ENCODE peak calls at places on chromosome 1, in eight cellular contexts. One of them, this sample, is unnamed. For H3K4me1 and H3K27me3, the result is how much of the 10 kb centered on the place peaks cover.

GRCh38 chr1:94863919-94864318 is 43.8 kb downstream of the SLC44A3 start:
- DNase-seq in fibroblast of lung: peak
- DNase-seq in naive thymus-derived CD4-positive, alpha-beta T cell: no peak
- DNase-seq in spleen: no peak
- DNase-seq in CD8-positive, alpha-beta memory T cell: no peak
- DNase-seq in neural progenitor cell: no peak
- DNase-seq in tibial artery: peak
- DNase-seq in mesendoderm: peak
- DNase-seq in this sample: no peak

GRCh38 chr1:182575540-182576149 is 13.4 kb downstream of the RNASEL start:
- DNase-seq in neural progenitor cell: no peak
- DNase-seq in mesendoderm: no peak
- DNase-seq in fibroblast of lung: peak
- DNase-seq in CD8-positive, alpha-beta memory T cell: no peak
- DNase-seq in tibial artery: no peak
- DNase-seq in spleen: no peak
- DNase-seq in naive thymus-derived CD4-positive, alpha-beta T cell: no peak
- DNase-seq in this sample: no peak

GRCh38 chr1:101284021-101284420 is 47.2 kb downstream of the S1PR1 start:
- DNase-seq in neural progenitor cell: peak
- DNase-seq in tibial artery: no peak
- DNase-seq in spleen: no peak
- DNase-seq in CD8-positive, alpha-beta memory T cell: peak
- DNase-seq in fibroblast of lung: no peak
- DNase-seq in mesendoderm: no peak
- DNase-seq in naive thymus-derived CD4-positive, alpha-beta T cell: no peak
- DNase-seq in this sample: no peak

GRCh38 chr1:77316006-77316405 is 34.2 kb downstream of the AK5 start:
- DNase-seq in mesendoderm: peak
- DNase-seq in neural progenitor cell: no peak
- DNase-seq in naive thymus-derived CD4-positive, alpha-beta T cell: no peak
- DNase-seq in spleen: no peak
- DNase-seq in tibial artery: no peak
- DNase-seq in CD8-positive, alpha-beta memory T cell: no peak
- DNase-seq in fibroblast of lung: peak
- DNase-seq in this sample: no peak

GRCh38 chr1:159996653-159997052 is 35.1 kb downstream of the PIGM start:
- DNase-seq in neural progenitor cell: no peak
- DNase-seq in spleen: no peak
- DNase-seq in tibial artery: no peak
- DNase-seq in CD8-positive, alpha-beta memory T cell: no peak
- DNase-seq in fibroblast of lung: peak
- DNase-seq in mesendoderm: peak
- DNase-seq in naive thymus-derived CD4-positive, alpha-beta T cell: no peak
- DNase-seq in this sample: no peak

GRCh38 chr1:220732621-220733020 is 15.5 kb upstream of the MTARC2 start:
- DNase-seq in CD8-positive, alpha-beta memory T cell: no peak
- DNase-seq in mesendoderm: peak
- DNase-seq in naive thymus-derived CD4-positive, alpha-beta T cell: no peak
- DNase-seq in spleen: no peak
- DNase-seq in tibial artery: no peak
- DNase-seq in neural progenitor cell: no peak
- DNase-seq in fibroblast of lung: no peak
- DNase-seq in this sample: no peak

GRCh38 chr1:235369802-235370201 is 2.6 kb downstream of the TBCE start:
- DNase-seq in fibroblast of lung: no peak
- DNase-seq in CD8-positive, alpha-beta memory T cell: no peak
- DNase-seq in spleen: no peak
- DNase-seq in neural progenitor cell: no peak
- DNase-seq in naive thymus-derived CD4-positive, alpha-beta T cell: no peak
- DNase-seq in mesendoderm: no peak
- DNase-seq in tibial artery: no peak
- DNase-seq in this sample: no peak

GRCh38 chr1:8525291-8526275 is 207.7 kb downstream of the SLC45A1 start:
- DNase-seq in fibroblast of lung: peak
- DNase-seq in tibial artery: peak
- DNase-seq in neural progenitor cell: peak
- DNase-seq in mesendoderm: peak
- DNase-seq in spleen: peak
- DNase-seq in naive thymus-derived CD4-positive, alpha-beta T cell: peak
- DNase-seq in CD8-positive, alpha-beta memory T cell: peak
- DNase-seq in this sample: peak

GRCh38 chr1:183081402-183082110 is 58.3 kb downstream of the LAMC1 start:
- DNase-seq in mesendoderm: no peak
- DNase-seq in fibroblast of lung: no peak
- DNase-seq in spleen: no peak
- DNase-seq in tibial artery: no peak
- DNase-seq in neural progenitor cell: no peak
- DNase-seq in naive thymus-derived CD4-positive, alpha-beta T cell: no peak
- DNase-seq in CD8-positive, alpha-beta memory T cell: no peak
- DNase-seq in this sample: no peak

GRCh38 chr1:9905010-9905409 is 5.1 kb downstream of the CTNNBIP1 start:
- DNase-seq in spleen: no peak
- DNase-seq in mesendoderm: no peak
- DNase-seq in naive thymus-derived CD4-positive, alpha-beta T cell: no peak
- DNase-seq in fibroblast of lung: no peak
- DNase-seq in neural progenitor cell: no peak
- DNase-seq in tibial artery: no peak
- DNase-seq in CD8-positive, alpha-beta memory T cell: no peak
- DNase-seq in this sample: no peak

GRCh38 chr1:93979718-93980319 is 70.6 kb upstream of the GCLM start:
- DNase-seq in fibroblast of lung: peak
- DNase-seq in neural progenitor cell: no peak
- DNase-seq in spleen: no peak
- DNase-seq in tibial artery: peak
- DNase-seq in CD8-positive, alpha-beta memory T cell: no peak
- DNase-seq in naive thymus-derived CD4-positive, alpha-beta T cell: no peak
- DNase-seq in mesendoderm: no peak
- DNase-seq in this sample: no peak

GRCh38 chr1:222369991-222370910 is 177.7 kb downstream of the HHIPL2 start:
- DNase-seq in naive thymus-derived CD4-positive, alpha-beta T cell: no peak
- DNase-seq in neural progenitor cell: no peak
- DNase-seq in tibial artery: no peak
- DNase-seq in spleen: no peak
- DNase-seq in mesendoderm: peak
- DNase-seq in CD8-positive, alpha-beta memory T cell: no peak
- DNase-seq in fibroblast of lung: peak
- DNase-seq in this sample: no peak

GRCh38 chr1:230581446-230582079 is 60.7 kb upstream of the COG2 start:
- DNase-seq in neural progenitor cell: peak
- DNase-seq in naive thymus-derived CD4-positive, alpha-beta T cell: no peak
- DNase-seq in tibial artery: no peak
- DNase-seq in spleen: no peak
- DNase-seq in CD8-positive, alpha-beta memory T cell: no peak
- DNase-seq in fibroblast of lung: no peak
- DNase-seq in mesendoderm: peak
- DNase-seq in this sample: no peak

GRCh38 chr1:171266930-171267329 is 18.6 kb downstream of the FMO1 start:
- DNase-seq in tibial artery: no peak
- DNase-seq in neural progenitor cell: no peak
- DNase-seq in spleen: no peak
- DNase-seq in CD8-positive, alpha-beta memory T cell: no peak
- DNase-seq in naive thymus-derived CD4-positive, alpha-beta T cell: no peak
- DNase-seq in fibroblast of lung: no peak
- DNase-seq in mesendoderm: peak
- DNase-seq in this sample: no peak

GRCh38 chr1:161038523-161039153 is at the start of gene TSTD1:
- DNase-seq in fibroblast of lung: no peak
- DNase-seq in naive thymus-derived CD4-positive, alpha-beta T cell: peak
- DNase-seq in mesendoderm: peak
- DNase-seq in neural progenitor cell: peak
- DNase-seq in tibial artery: no peak
- DNase-seq in spleen: peak
- DNase-seq in CD8-positive, alpha-beta memory T cell: peak
- DNase-seq in this sample: peak

GRCh38 chr1:63729227-63729620 is 44.6 kb upstream of the ROR1 start:
- DNase-seq in CD8-positive, alpha-beta memory T cell: no peak
- DNase-seq in tibial artery: no peak
- DNase-seq in neural progenitor cell: no peak
- DNase-seq in fibroblast of lung: no peak
- DNase-seq in mesendoderm: no peak
- DNase-seq in spleen: no peak
- DNase-seq in naive thymus-derived CD4-positive, alpha-beta T cell: no peak
- DNase-seq in this sample: no peak
- H3K27ac ChIP-seq in CD8-positive, alpha-beta memory T cell: no peak
- H3K27ac ChIP-seq in tibial artery: no peak
- H3K27ac ChIP-seq in neural progenitor cell: no peak
- H3K27ac ChIP-seq in fibroblast of lung: no peak
- H3K27ac ChIP-seq in mesendoderm: no peak
- H3K27ac ChIP-seq in spleen: no peak
- H3K27ac ChIP-seq in naive thymus-derived CD4-positive, alpha-beta T cell: no peak
- H3K27ac ChIP-seq in this sample: no peak

GRCh38 chr1:201748331-201748730 is 80.6 kb upstream of the IPO9 start:
- DNase-seq in neural progenitor cell: peak
- DNase-seq in CD8-positive, alpha-beta memory T cell: no peak
- DNase-seq in tibial artery: no peak
- DNase-seq in fibroblast of lung: peak
- DNase-seq in naive thymus-derived CD4-positive, alpha-beta T cell: no peak
- DNase-seq in mesendoderm: peak
- DNase-seq in spleen: no peak
- DNase-seq in this sample: no peak

GRCh38 chr1:201751872-201752271 is 77.1 kb upstream of the IPO9 start:
- DNase-seq in CD8-positive, alpha-beta memory T cell: no peak
- DNase-seq in neural progenitor cell: peak
- DNase-seq in tibial artery: no peak
- DNase-seq in naive thymus-derived CD4-positive, alpha-beta T cell: no peak
- DNase-seq in fibroblast of lung: peak
- DNase-seq in spleen: no peak
- DNase-seq in mesendoderm: no peak
- DNase-seq in this sample: no peak

GRCh38 chr1:201750934-201751333 is 78.0 kb upstream of the IPO9 start:
- DNase-seq in neural progenitor cell: no peak
- DNase-seq in mesendoderm: no peak
- DNase-seq in spleen: no peak
- DNase-seq in fibroblast of lung: peak
- DNase-seq in tibial artery: no peak
- DNase-seq in CD8-positive, alpha-beta memory T cell: no peak
- DNase-seq in naive thymus-derived CD4-positive, alpha-beta T cell: no peak
- DNase-seq in this sample: peak

GRCh38 chr1:201749059-201749458 is 79.9 kb upstream of the IPO9 start:
- DNase-seq in fibroblast of lung: no peak
- DNase-seq in spleen: no peak
- DNase-seq in tibial artery: no peak
- DNase-seq in CD8-positive, alpha-beta memory T cell: no peak
- DNase-seq in naive thymus-derived CD4-positive, alpha-beta T cell: no peak
- DNase-seq in neural progenitor cell: no peak
- DNase-seq in mesendoderm: no peak
- DNase-seq in this sample: no peak

GRCh38 chr1:201750120-201750519 is 78.8 kb upstream of the IPO9 start:
- DNase-seq in spleen: no peak
- DNase-seq in neural progenitor cell: no peak
- DNase-seq in fibroblast of lung: no peak
- DNase-seq in naive thymus-derived CD4-positive, alpha-beta T cell: no peak
- DNase-seq in CD8-positive, alpha-beta memory T cell: no peak
- DNase-seq in mesendoderm: no peak
- DNase-seq in tibial artery: no peak
- DNase-seq in this sample: no peak
- H3K4me1 ChIP-seq in spleen: under half
- H3K4me1 ChIP-seq in neural progenitor cell: half or more
- H3K4me1 ChIP-seq in fibroblast of lung: half or more
- H3K4me1 ChIP-seq in naive thymus-derived CD4-positive, alpha-beta T cell: under half
- H3K4me1 ChIP-seq in CD8-positive, alpha-beta memory T cell: under half
- H3K4me1 ChIP-seq in mesendoderm: under half
- H3K4me1 ChIP-seq in tibial artery: under half
- H3K4me1 ChIP-seq in this sample: under half

DNA sequence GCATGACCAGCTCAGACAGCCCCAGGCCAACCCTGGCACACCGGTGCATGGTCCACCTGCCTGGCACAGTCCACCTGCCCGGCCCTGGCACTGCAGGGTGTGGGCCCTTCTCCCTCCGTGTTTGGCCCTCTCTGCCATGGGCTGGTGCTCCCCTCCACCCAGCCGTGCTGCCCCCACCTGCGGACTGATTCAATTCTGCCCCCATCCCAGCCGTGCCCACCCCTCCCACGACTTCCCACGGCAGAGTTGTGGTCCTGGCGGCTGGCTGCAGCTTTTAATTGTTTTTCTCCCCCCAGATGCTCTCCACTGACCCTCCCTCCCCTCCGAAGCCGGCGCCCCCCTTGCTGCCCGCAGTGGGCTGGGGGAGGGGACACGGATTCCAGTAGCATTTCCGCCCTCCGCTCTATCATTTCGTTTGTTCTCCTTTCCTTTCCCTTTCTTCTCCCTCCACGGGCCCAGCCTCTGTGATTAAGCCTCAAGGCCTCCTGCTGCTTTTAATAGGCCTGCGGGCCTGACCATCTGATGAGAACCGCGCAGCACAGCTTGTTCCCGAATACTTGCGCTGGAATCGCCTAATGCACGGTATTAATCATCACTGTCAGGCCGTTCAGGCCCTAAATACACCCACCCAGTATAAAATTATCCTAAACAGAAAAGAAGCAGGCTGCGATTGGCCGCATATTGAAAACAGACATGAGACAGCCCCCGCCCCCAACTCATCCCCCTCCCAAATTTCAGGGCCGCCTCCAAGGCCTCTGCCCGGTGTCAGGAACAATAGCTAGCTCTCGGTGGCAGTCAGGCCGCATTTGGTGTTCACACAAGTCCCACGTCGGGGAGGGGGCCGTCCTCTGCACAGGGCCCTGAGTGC is 102.1 kb upstream of the ARHGEF16 start:
- DNase-seq in spleen: no peak
- DNase-seq in CD8-positive, alpha-beta memory T cell: no peak
- DNase-seq in fibroblast of lung: peak
- DNase-seq in naive thymus-derived CD4-positive, alpha-beta T cell: no peak
- DNase-seq in tibial artery: peak
- DNase-seq in neural progenitor cell: peak
- DNase-seq in mesendoderm: peak
- DNase-seq in this sample: no peak
- H3K27me3 ChIP-seq in spleen: under half
- H3K27me3 ChIP-seq in CD8-positive, alpha-beta memory T cell: under half
- H3K27me3 ChIP-seq in fibroblast of lung: under half
- H3K27me3 ChIP-seq in naive thymus-derived CD4-positive, alpha-beta T cell: under half
- H3K27me3 ChIP-seq in tibial artery: under half
- H3K27me3 ChIP-seq in neural progenitor cell: under half
- H3K27me3 ChIP-seq in mesendoderm: under half
- H3K27me3 ChIP-seq in this sample: under half

DNA sequence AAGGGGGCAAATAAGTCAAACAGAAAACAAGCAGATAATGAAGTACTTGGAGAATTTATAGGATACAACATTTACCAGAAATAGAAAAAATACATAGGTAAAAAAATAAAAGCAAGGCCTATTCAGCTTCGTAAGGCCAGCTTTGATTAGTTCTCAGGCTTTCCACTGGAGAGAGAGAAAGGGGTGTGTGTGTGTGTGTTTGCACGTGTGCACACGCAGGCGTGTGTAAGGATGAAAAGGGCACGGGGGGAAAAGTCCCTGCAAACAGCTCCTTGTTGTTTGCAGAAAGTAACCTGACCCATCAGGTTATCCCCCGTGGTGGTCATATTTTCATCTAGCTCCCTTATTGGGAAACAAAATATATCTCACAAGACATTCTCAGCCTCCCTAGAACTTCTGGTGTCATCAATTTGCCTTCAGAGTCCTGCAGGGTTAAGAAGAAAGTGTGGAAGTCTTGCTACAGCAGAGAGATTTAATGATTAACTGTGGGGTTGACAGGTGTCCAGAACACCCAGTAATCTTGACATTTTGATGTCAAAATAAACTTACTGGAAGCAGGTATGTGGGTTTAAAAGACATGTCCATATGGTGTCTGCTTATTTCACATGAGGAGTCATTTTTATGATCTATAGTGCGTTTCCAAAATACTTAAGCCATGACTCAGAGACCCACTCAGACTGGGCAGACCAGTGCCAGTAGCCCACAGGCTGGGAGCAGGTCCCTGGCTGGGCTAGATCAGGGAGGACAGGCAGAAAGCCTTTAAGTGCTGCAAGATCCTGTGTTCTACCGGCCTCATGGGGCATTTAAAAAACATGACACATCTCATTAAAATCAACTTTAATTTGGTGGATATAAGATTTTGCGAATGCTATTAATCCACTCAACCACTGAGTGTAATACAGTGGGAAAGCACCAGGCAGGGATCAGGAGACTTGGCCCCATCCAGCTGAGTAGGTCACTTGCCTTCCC is 487.6 kb upstream of the CAMK1G start:
- DNase-seq in fibroblast of lung: peak
- DNase-seq in neural progenitor cell: no peak
- DNase-seq in tibial artery: no peak
- DNase-seq in spleen: no peak
- DNase-seq in naive thymus-derived CD4-positive, alpha-beta T cell: no peak
- DNase-seq in CD8-positive, alpha-beta memory T cell: no peak
- DNase-seq in mesendoderm: no peak
- DNase-seq in this sample: no peak
- H3K27ac ChIP-seq in fibroblast of lung: no peak
- H3K27ac ChIP-seq in neural progenitor cell: no peak
- H3K27ac ChIP-seq in tibial artery: no peak
- H3K27ac ChIP-seq in spleen: no peak
- H3K27ac ChIP-seq in naive thymus-derived CD4-positive, alpha-beta T cell: no peak
- H3K27ac ChIP-seq in CD8-positive, alpha-beta memory T cell: no peak
- H3K27ac ChIP-seq in mesendoderm: no peak
- H3K27ac ChIP-seq in this sample: no peak

This sample was measured in CD4-positive, CD25-positive, alpha-beta regulatory T cell.